ENCODE peak calls at places on chromosomes 16 and 17, in seven cellular contexts. Y is mammary epithelial cell, P is fibroblast of lung, M is GM23248, A is neural progenitor cell, X is GM23338, B is GM12878. F is an unnamed sample.

GRCh38 chr17:73800893-73801292 is 156.6 kb upstream of the SDK2 start:
- DNase-seq in B (no peak), X (no peak), P (no peak), Y (no peak), A (no peak), M (no peak), F (no peak)

GRCh38 chr17:10050597-10051101 is 145.6 kb upstream of the RCVRN start:
- DNase-seq in X (no peak), A (no peak), M (peak; percentile 32), B (peak; percentile 68), P (peak; percentile 82), Y (no peak), F (no peak)

GRCh38 chr17:8557176-8557806 is 73.2 kb downstream of the MYH10 start:
- DNase-seq in B (no peak), M (no peak), A (no peak), Y (no peak), P (no peak), X (no peak), F (peak; percentile 13)

GRCh38 chr16:30787613-30788378 is 791 bp upstream of the ZNF629 start:
- DNase-seq in P (no peak), A (no peak), Y (no peak), X (no peak), M (peak; percentile 14), B (no peak), F (no peak)

GRCh38 chr16:23252310-23252709 is 49.8 kb upstream of the SCNN1B start:
- DNase-seq in M (no peak), P (no peak), X (no peak), Y (no peak), A (no peak), B (no peak), F (no peak)

GRCh38 chr17:31392856-31393748 is 1.6 kb downstream of the RAB11FIP4 start:
- DNase-seq in A (no peak), B (no peak), X (peak; percentile 35), Y (peak; percentile 52), P (no peak), M (no peak), F (no peak)

GRCh38 chr17:4499431-4500187 is 928 bp downstream of the SPNS2 start:
- DNase-seq in Y (no peak), M (no peak), X (peak; percentile 66), P (no peak), B (no peak), A (peak; percentile 72), F (no peak)

GRCh38 chr16:85921026-85921425 is 22.1 kb downstream of the IRF8 start:
- DNase-seq in X (no peak), Y (no peak), P (no peak), A (no peak), B (no peak), M (no peak), F (no peak)

GRCh38 chr17:20281860-20282259 is 185.5 kb downstream of the LGALS9B start:
- DNase-seq in A (no peak), M (no peak), P (no peak), B (no peak), X (no peak), Y (no peak), F (no peak)

GRCh38 chr16:75109732-75110243 is 6.8 kb downstream of the LDHD start:
- DNase-seq in M (no peak), X (no peak), P (no peak), B (no peak), A (no peak), Y (peak; percentile 27), F (no peak)

GRCh38 chr16:12617401-12617819 is 186.3 kb downstream of the CPPED1 start:
- DNase-seq in A (no peak), B (no peak), Y (no peak), P (no peak), X (no peak), M (no peak), F (no peak)

GRCh38 chr17:68498479-68499326 is 13.5 kb upstream of the PRKAR1A start:
- DNase-seq in P (no peak), B (no peak), X (no peak), A (no peak), M (peak; percentile 45), Y (no peak), F (no peak)

GRCh38 chr17:9259419-9259818 is 238.1 kb downstream of the NTN1 start:
- DNase-seq in Y (no peak), M (no peak), B (no peak), X (no peak), P (no peak), A (no peak), F (peak; percentile 47)

GRCh38 chr17:7557825-7558543 is 566 bp upstream of the TNFSF13 start:
- DNase-seq in M (peak; percentile 75), B (no peak), X (peak; percentile 83), P (peak; percentile 77), A (peak; percentile 71), Y (peak; percentile 37), F (peak; percentile 59)

GRCh38 chr17:77215281-77215680 is 74.5 kb downstream of the SEC14L1 start:
- DNase-seq in A (no peak), P (no peak), X (no peak), Y (no peak), B (no peak), M (no peak), F (no peak)

GRCh38 chr17:64741924-64742670 is 80.0 kb upstream of the SMURF2 start:
- DNase-seq in P (peak; percentile 86), Y (no peak), A (no peak), X (peak; percentile 42), M (peak; percentile 85), B (no peak), F (peak; percentile 67)

DNA sequence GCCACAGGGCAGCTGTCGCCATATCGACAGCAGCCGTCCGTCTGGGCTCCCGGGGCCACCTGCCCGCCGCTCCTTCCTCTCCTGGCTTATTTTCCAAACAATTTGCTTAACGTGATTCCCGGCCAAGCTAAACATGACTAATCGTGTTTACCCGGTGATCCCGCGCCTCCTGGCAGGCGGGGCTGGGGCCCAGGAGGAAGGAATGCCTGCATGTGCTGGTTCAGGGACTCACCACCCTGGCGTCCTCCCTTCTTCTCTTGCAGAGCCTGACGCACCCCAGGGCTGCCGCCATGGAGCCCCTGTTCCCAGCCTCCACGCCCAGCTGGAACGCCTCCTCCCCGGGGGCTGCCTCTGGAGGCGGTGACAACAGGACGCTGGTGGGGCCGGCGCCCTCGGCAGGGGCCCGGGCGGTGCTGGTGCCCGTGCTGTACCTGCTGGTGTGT is 6.1 kb downstream of the SSTR5 start:
- DNase-seq in Y (peak; percentile 77), P (peak; percentile 6), X (no peak), M (peak; percentile 45), A (no peak), B (no peak), F (peak; percentile 52)
- H3K4me2 ChIP-seq in Y (no peak overlapping the region), P (no peak overlapping the region), X (no peak overlapping the region), M (no peak overlapping the region), A (no peak overlapping the region), B (no peak overlapping the region), F (no peak overlapping the region)

GRCh38 chr17:1474402-1475189 is 17.9 kb downstream of the MYO1C start:
- DNase-seq in X (no peak), P (no peak), M (no peak), B (peak; percentile 67), A (no peak), Y (no peak), F (no peak)
- H3K4me2 ChIP-seq in X (no peak overlapping the region), P (no peak overlapping the region), M (no peak overlapping the region), B (peak overlapping the region; percentile 23), A (no peak overlapping the region), Y (no peak overlapping the region), F (no peak overlapping the region)

DNA sequence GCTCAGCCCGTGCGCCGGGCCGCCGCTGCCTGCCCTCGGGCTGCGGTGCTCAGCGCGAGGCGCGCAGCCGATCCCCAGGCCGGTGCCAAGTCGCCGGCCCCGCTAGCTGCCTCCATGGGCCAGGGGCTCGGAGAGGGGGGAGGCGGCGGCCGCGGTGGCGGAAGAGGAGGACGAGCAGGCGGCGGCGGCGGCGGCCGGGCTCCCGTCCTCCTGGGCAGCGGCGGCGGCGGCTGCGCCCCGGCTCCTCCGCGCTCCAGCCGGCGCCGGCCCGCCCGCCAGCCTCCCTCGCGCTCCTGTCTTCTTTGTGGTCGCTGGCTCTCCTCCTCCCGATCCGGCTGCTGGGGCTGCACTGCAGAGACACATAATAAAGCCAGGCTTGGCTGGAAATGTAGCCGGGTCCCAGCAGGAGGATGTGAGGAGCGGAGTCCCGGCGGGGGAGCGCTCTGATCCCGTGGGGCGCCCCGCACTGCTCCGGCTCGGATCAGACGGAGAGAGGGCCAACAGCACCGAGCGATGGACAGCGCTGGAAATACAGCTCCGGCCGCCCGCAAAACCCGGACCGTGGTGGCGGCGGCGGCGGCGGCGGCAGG is 924 bp upstream of the ZNF423 start:
- DNase-seq in B (no peak), A (peak; percentile 93), M (peak; percentile 88), Y (peak; percentile 73), P (peak; percentile 78), X (peak; percentile 89), F (peak; percentile 79)
- H3K4me2 ChIP-seq in B (peak overlapping the region; percentile 43), A (peak overlapping the region; percentile 91), M (peak overlapping the region; percentile 83), Y (peak overlapping the region; percentile 97), P (peak overlapping the region; percentile 85), X (peak overlapping the region; percentile 92), F (peak overlapping the region; percentile 90)

GRCh38 chr17:48603959-48604769 is 622 bp downstream of the HOXB6 start:
- DNase-seq in M (peak; percentile 73), X (peak; percentile 69), P (no peak), B (no peak), Y (no peak), A (no peak), F (no peak)

GRCh38 chr17:48600244-48601098 is 4.3 kb downstream of the HOXB6 start:
- DNase-seq in Y (no peak), X (no peak), B (no peak), M (no peak), A (no peak), P (no peak), F (no peak)

GRCh38 chr17:48599373-48599772 is 5.4 kb downstream of the HOXB6 start:
- DNase-seq in B (no peak), M (no peak), A (no peak), X (no peak), P (no peak), Y (no peak), F (no peak)

GRCh38 chr17:48601184-48601527 is 3.6 kb downstream of the HOXB6 start:
- DNase-seq in Y (no peak), B (no peak), A (no peak), P (no peak), M (no peak), X (no peak), F (no peak)

GRCh38 chr17:48601528-48602430 is 3.0 kb downstream of the HOXB6 start:
- DNase-seq in Y (no peak), P (no peak), A (no peak), M (no peak), B (no peak), X (no peak), F (no peak)
- H3K4me2 ChIP-seq in Y (no peak overlapping the region), P (no peak overlapping the region), A (no peak overlapping the region), M (peak overlapping the region; percentile 93), B (no peak overlapping the region), X (no peak overlapping the region), F (peak overlapping the region; percentile 34)